ENCODE peak calls at places on chromosomes 3 and 15, in nine cellular contexts. C is iris pigment epithelial cell; A is activated CD4-positive, alpha-beta T cell treated with anti-CD3 and anti-CD28 coated beads, Interleukin-2, amount 50 U/mL, for 1 hour; L is activated T-helper 1 cell treated with anti-CD3 and anti-CD28 coated beads, Interleukin-2, amount 50 U/mL, for 16 hours; N is head of caudate nucleus; S is NCI-H1048; J is activated CD8-positive, alpha-beta memory T cell treated with anti-CD3 and anti-CD28 coated beads for 24 hours; O is erythroblast; E is T-helper 9 cell. R is an unnamed sample.

GRCh38 chr3:107953707-107954106 is 137.1 kb downstream of the CD47 start:
- DNase-seq in J (no peak), A (no peak), N (no peak), O (peak; percentile 21), C (no peak), L (no peak), S (no peak), E (no peak), R (no peak)

GRCh38 chr3:73681610-73682009 is 56.9 kb upstream of the PDZRN3 start:
- DNase-seq in N (no peak), J (no peak), E (no peak), L (no peak), A (no peak), O (no peak), S (no peak), C (peak; percentile 55), R (no peak)

GRCh38 chr15:45376300-45376928 is 1.9 kb downstream of the GATM start:
- DNase-seq in N (no peak), S (no peak), O (no peak), J (no peak), C (no peak), E (no peak), L (no peak), A (no peak), R (no peak)

GRCh38 chr3:115301364-115301860 is 154.3 kb upstream of the ZBTB20 start:
- DNase-seq in J (no peak), A (no peak), C (peak; percentile 22), S (no peak), E (no peak), N (no peak), L (no peak), O (no peak), R (no peak)

GRCh38 chr3:182092662-182093262 is 381.0 kb downstream of the SOX2 start:
- DNase-seq in E (no peak), J (no peak), C (no peak), A (no peak), O (no peak), L (no peak), N (peak; percentile 28), S (peak; percentile 78), R (peak; percentile 76)

GRCh38 chr15:69509131-69509530 is 56.5 kb downstream of the RPLP1 start:
- DNase-seq in O (peak; percentile 52), N (no peak), L (no peak), C (peak; percentile 11), J (no peak), E (no peak), A (no peak), S (no peak), R (no peak)

GRCh38 chr3:143135150-143135549 is 15.6 kb downstream of the CHST2 start:
- DNase-seq in O (no peak), J (no peak), E (no peak), C (peak; percentile 95), N (peak; percentile 37), L (no peak), S (peak; percentile 51), A (no peak), R (no peak)

GRCh38 chr3:65548848-65549625 is 489.7 kb downstream of the MAGI1 start:
- DNase-seq in C (no peak), O (peak; percentile 56), N (peak; percentile 30), S (no peak), J (no peak), L (no peak), E (no peak), A (no peak), R (no peak)

GRCh38 chr3:51343918-51344687 is 41.0 kb upstream of the MANF start:
- DNase-seq in C (peak; percentile 89), N (no peak), A (no peak), J (peak; percentile 41), S (no peak), O (no peak), L (no peak), E (no peak), R (no peak)

GRCh38 chr3:88321696-88322095 is 171.9 kb downstream of the C3orf38 start:
- DNase-seq in C (no peak), S (no peak), L (no peak), A (no peak), O (no peak), N (no peak), E (no peak), J (no peak), R (no peak)

GRCh38 chr15:85667491-85668424 is 127.0 kb downstream of the KLHL25 start:
- DNase-seq in N (no peak), C (peak; percentile 99), E (peak; percentile 45), O (peak; percentile 22), S (no peak), J (no peak), A (peak; percentile 39), L (peak; percentile 36), R (no peak)

GRCh38 chr3:59426851-59427565 is 377.2 kb upstream of the CFAP20DC start:
- DNase-seq in C (peak; percentile 96), S (no peak), J (no peak), N (no peak), O (no peak), E (no peak), A (no peak), L (no peak), R (no peak)

GRCh38 chr3:61562810-61563613 is 1.6 kb downstream of the PTPRG start:
- DNase-seq in E (no peak), L (no peak), C (peak; percentile 55), S (no peak), J (no peak), N (no peak), A (no peak), O (no peak), R (peak; percentile 10)

GRCh38 chr3:192332386-192333291 is 394.7 kb downstream of the FGF12 start:
- DNase-seq in C (no peak), A (no peak), N (no peak), L (no peak), J (no peak), E (no peak), S (no peak), O (no peak), R (no peak)

GRCh38 chr3:28786446-28786845 is 437.8 kb upstream of the AZI2 start:
- DNase-seq in O (no peak), E (no peak), L (no peak), A (no peak), N (no peak), C (no peak), J (no peak), S (no peak), R (no peak)

GRCh38 chr3:81744366-81744765 is 17.1 kb downstream of the GBE1 start:
- DNase-seq in N (no peak), C (peak; percentile 91), L (no peak), S (no peak), O (peak; percentile 7), J (no peak), A (no peak), E (no peak), R (no peak)

GRCh38 chr3:152505926-152506325 is 237.2 kb downstream of the MBNL1 start:
- DNase-seq in E (no peak), L (no peak), C (no peak), N (no peak), J (no peak), S (no peak), O (no peak), A (no peak), R (no peak)

GRCh38 chr3:131072099-131072559 is 45.5 kb downstream of the NEK11 start:
- DNase-seq in E (no peak), J (no peak), L (no peak), O (peak; percentile 9), C (peak; percentile 19), N (no peak), A (no peak), S (no peak), R (no peak)

GRCh38 chr3:53196575-53197407 is 35.8 kb downstream of the PRKCD start:
- DNase-seq in N (peak; percentile 72), S (no peak), O (peak; percentile 60), L (peak; percentile 8), A (peak; percentile 20), E (no peak), C (peak; percentile 59), J (no peak), R (no peak)

GRCh38 chr3:192687488-192688152 is 39.7 kb downstream of the FGF12 start:
- DNase-seq in N (no peak), C (no peak), O (no peak), A (no peak), E (no peak), J (no peak), L (no peak), S (no peak), R (no peak)

GRCh38 chr15:41464889-41465580 is 28.6 kb upstream of the ITPKA start:
- DNase-seq in C (peak; percentile 45), L (no peak), J (no peak), E (no peak), S (no peak), O (no peak), N (no peak), A (no peak), R (no peak)

GRCh38 chr3:40229963-40230362 is 79.5 kb upstream of the EIF1B start:
- DNase-seq in N (no peak), A (no peak), J (no peak), O (no peak), C (no peak), S (no peak), L (no peak), E (no peak), R (no peak)

GRCh38 chr15:38846351-38846750 is 281.7 kb upstream of the RASGRP1 start:
- DNase-seq in C (peak; percentile 38), S (no peak), L (no peak), J (no peak), N (no peak), E (no peak), A (no peak), O (no peak), R (no peak)

GRCh38 chr3:46878796-46879436 is 1.4 kb downstream of the PTH1R start:
- DNase-seq in S (no peak), N (no peak), L (no peak), E (no peak), A (no peak), O (no peak), J (no peak), C (no peak), R (no peak)

GRCh38 chr3:101495552-101495951 is 17.5 kb downstream of the SENP7 start:
- DNase-seq in N (no peak), L (no peak), C (no peak), S (no peak), J (no peak), A (no peak), O (no peak), E (no peak), R (peak; percentile 37)

GRCh38 chr3:42651248-42652091 is 2.0 kb upstream of the ZBTB47 start:
- DNase-seq in C (peak; percentile 64), A (no peak), J (no peak), L (no peak), S (no peak), O (no peak), N (no peak), E (no peak), R (no peak)

GRCh38 chr3:143644370-143645089 is 203.7 kb downstream of the SLC9A9 start:
- DNase-seq in L (no peak), O (peak; percentile 68), C (peak; percentile 86), J (no peak), E (no peak), S (no peak), A (no peak), N (peak; percentile 53), R (peak; percentile 60)

GRCh38 chr3:71210257-71211002 is 373.1 kb downstream of the FOXP1 start:
- DNase-seq in J (no peak), E (no peak), A (no peak), S (no peak), C (peak; percentile 94), L (no peak), N (no peak), O (no peak), R (no peak)

GRCh38 chr3:69203631-69204314 is 81.4 kb upstream of the LMOD3 start:
- DNase-seq in A (no peak), C (no peak), S (no peak), L (no peak), N (no peak), E (no peak), J (no peak), O (no peak), R (no peak)

GRCh38 chr3:165954171-165954570 is 116.9 kb upstream of the BCHE start:
- DNase-seq in C (no peak), L (no peak), E (no peak), S (no peak), O (no peak), A (no peak), J (no peak), N (no peak), R (no peak)

GRCh38 chr3:170331143-170331542 is 26.4 kb upstream of the SKIL start:
- DNase-seq in N (no peak), A (no peak), L (no peak), O (no peak), C (no peak), E (no peak), S (no peak), J (no peak), R (no peak)